ENCODE peak calls at places on chromosomes 12 and 14, in five cellular contexts. F is A549, M is Peyer's patch, E is endothelial cell of umbilical vein, D is tibial nerve. W is an unnamed sample. For H3K4me1, the result is how much of the 10 kb centered on the place peaks cover.

GRCh38 chr12:102454330-102454729 is 26.0 kb downstream of the IGF1 start:
- DNase-seq in D (no peak), E (no peak), F (no peak), M (no peak), W (no peak)

GRCh38 chr14:89252887-89253532 is 164.0 kb downstream of the FOXN3 start:
- DNase-seq in F (peak), M (no peak), E (no peak), D (no peak), W (no peak)

GRCh38 chr14:57274551-57274950 is 5.8 kb downstream of the AP5M1 start:
- DNase-seq in D (no peak), F (no peak), M (no peak), E (no peak), W (no peak)

GRCh38 chr12:119627686-119628085 is 34.1 kb downstream of the TMEM233 start:
- DNase-seq in M (no peak), E (no peak), D (no peak), F (no peak), W (no peak)

GRCh38 chr12:78555802-78556201 is 308.8 kb upstream of the SYT1 start:
- DNase-seq in M (no peak), F (no peak), D (no peak), E (no peak), W (no peak)

GRCh38 chr12:117033382-117034045 is 65.7 kb downstream of the TESC start:
- DNase-seq in F (no peak), M (no peak), D (no peak), E (no peak), W (no peak)

GRCh38 chr14:64801046-64801445 is 78.7 kb downstream of the SPTB start:
- DNase-seq in M (no peak), F (no peak), D (no peak), E (no peak), W (no peak)

GRCh38 chr12:80157640-80158039 is 58.3 kb downstream of the OTOGL start:
- DNase-seq in F (no peak), M (no peak), D (no peak), E (no peak), W (no peak)

GRCh38 chr12:104951759-104952509 is 6.2 kb downstream of the SLC41A2 start:
- DNase-seq in E (no peak), M (no peak), D (no peak), F (no peak), W (no peak)

GRCh38 chr12:27861428-27862167 is 81.6 kb upstream of the MANSC4 start:
- DNase-seq in E (no peak), M (no peak), F (no peak), D (peak), W (peak)

GRCh38 chr14:94599656-94600004 is 12.6 kb upstream of the SERPINA3 start:
- DNase-seq in F (peak), E (no peak), D (no peak), M (no peak), W (no peak)

DNA sequence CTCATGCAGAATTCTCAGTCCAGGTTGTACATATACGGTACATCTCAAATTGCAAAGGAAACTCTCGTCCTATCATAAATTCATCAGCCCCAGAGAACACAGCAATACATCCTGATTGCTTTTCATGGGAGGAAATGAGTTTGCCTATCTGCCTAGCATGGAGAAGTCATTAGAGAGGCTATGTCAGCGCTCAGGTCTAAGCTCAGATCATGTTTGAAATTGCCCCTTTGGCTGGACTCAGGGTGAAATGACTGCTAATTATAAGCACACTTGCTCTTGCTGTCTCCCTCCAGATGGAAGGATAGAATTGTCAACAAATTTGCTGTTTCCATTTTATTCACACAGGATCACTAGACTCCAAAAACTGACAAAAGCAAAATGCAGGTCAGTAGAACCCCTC is 178.4 kb downstream of the RIMBP2 start:
- DNase-seq in D (no peak), M (no peak), E (no peak), F (no peak), W (no peak)
- H3K4me1 ChIP-seq in D (under half), M (under half), E (under half), F (under half), W (under half)

GRCh38 chr12:7933255-7933726 is 2.7 kb downstream of the SLC2A3 start:
- DNase-seq in D (peak), F (peak), M (no peak), E (peak), W (no peak)
- TF ChIP-seq POLR2A in D (peak), F (no peak), M (no peak), E (no peak), W (no peak)

GRCh38 chr14:51860164-51860835 is at the start of gene GNG2:
- DNase-seq in D (peak), F (peak), E (peak), M (peak), W (peak)
- H3K4me1 ChIP-seq in D (under half), F (under half), E (under half), M (under half), W (under half)

GRCh38 chr12:6766651-6767300 is 613 bp downstream of the PTMS start:
- DNase-seq in M (peak), D (peak), F (peak), E (peak), W (no peak)
- TF ChIP-seq POLR2A in M (peak), D (peak), F (no peak), E (no peak), W (no peak)

GRCh38 chr12:122869207-122869973 is 26.5 kb downstream of the VPS37B start:
- DNase-seq in E (no peak), D (no peak), M (no peak), F (no peak), W (no peak)
- H3K4me1 ChIP-seq in E (under half), D (under half), M (under half), F (under half), W (half or more)

GRCh38 chr12:111076199-111076598 is 155.8 kb upstream of the MYL2 start:
- DNase-seq in M (no peak), E (no peak), F (no peak), D (no peak), W (no peak)

GRCh38 chr12:111072299-111072698 is 151.9 kb upstream of the MYL2 start:
- DNase-seq in E (no peak), D (no peak), F (no peak), M (no peak), W (no peak)

GRCh38 chr12:111076611-111077451 is 156.5 kb upstream of the MYL2 start:
- DNase-seq in M (no peak), D (no peak), E (no peak), F (peak), W (no peak)

GRCh38 chr12:111074965-111075364 is 154.6 kb upstream of the MYL2 start:
- DNase-seq in F (no peak), M (no peak), E (no peak), D (no peak), W (no peak)

DNA sequence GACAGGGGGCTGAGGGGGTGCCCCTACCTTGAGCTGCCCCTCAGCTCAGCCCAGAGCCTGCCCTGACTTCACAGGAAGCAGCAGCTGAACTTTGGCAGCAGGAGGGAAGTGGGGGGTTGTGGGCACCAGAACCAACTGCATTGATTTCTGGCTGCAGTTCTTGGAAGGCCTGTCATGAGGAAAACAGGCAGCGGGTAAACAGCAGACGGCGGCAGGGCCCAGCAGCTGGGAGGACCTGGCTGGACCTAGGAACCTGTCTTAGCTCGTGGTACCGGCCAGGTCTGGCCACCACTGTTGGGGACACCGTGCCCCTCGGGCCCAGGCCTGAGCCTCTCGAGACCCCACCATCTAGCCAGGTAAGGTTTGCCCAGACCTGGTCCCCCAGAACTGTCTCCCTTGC is 154.2 kb upstream of the MYL2 start:
- DNase-seq in E (no peak), D (no peak), M (no peak), F (no peak), W (no peak)
- TF ChIP-seq POLR2A in E (no peak), D (no peak), M (no peak), F (no peak), W (no peak)

GRCh38 chr14:61428261-61428660 is 106.9 kb downstream of the PRKCH start:
- DNase-seq in M (no peak), F (no peak), E (no peak), D (no peak), W (no peak)
- H3K4me1 ChIP-seq in M (under half), F (under half), E (under half), D (under half), W (under half)

DNA sequence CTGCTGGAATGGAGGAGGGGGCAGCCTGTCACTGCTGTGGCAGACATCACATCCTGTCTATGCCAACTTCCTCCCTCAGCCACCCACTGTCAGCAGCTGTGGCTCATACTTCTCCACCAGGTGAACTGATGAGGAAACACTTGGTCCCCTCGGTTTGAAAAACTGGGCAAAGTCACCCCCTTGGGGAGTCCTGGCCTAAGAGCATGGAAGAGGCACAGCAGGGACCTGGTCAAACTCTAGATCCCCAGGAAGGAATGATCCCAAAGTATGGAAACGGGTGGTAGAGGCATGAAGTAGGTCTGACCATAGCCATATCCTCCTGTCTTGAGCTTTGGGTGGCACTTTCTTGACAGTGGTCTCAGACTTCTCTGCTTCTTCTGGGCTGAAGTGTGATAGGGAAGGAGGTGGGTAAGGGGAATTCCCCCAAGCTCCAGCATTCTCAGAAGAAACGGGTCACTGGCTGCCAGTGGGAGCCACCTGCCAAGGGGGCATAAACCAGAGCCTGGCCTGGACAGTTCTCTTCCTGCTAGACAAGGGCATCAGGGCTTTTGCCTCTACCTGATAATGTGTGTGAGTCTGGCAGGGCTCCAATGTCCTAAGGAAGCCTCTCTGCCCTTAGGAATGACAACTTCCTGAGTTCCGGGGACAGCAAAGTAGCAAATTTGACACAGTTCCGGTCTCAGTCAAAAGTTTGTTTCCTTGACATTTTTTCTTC is 36.0 kb downstream of the FMNL3 start:
- DNase-seq in D (peak), F (no peak), E (peak), M (no peak), W (no peak)
- TF ChIP-seq POLR2A in D (no peak), F (no peak), E (no peak), M (no peak), W (no peak)

W was measured in esophagus squamous epithelium.